ENCODE peak calls at places on chromosomes 6 and 20, in four cellular contexts. C is mesothelial cell of epicardium; H is CD4-positive, alpha-beta T cell; U is HFF-Myc. J is an unnamed sample.

GRCh38 chr6:12748815-12749521 is 32.4 kb downstream of the PHACTR1 start:
- DNase-seq in C (no peak), H (no peak), U (no peak), J (no peak)

GRCh38 chr6:107665386-107665785 is 158.7 kb downstream of the SCML4 start:
- DNase-seq in C (no peak), H (no peak), U (no peak), J (no peak)

GRCh38 chr6:21902766-21903165 is 309.2 kb downstream of the SOX4 start:
- DNase-seq in C (no peak), H (no peak), U (no peak), J (no peak)

GRCh38 chr6:155213611-155214372 is 50.0 kb upstream of the CLDN20 start:
- DNase-seq in C (no peak), H (no peak), U (no peak), J (no peak)

GRCh38 chr20:49567421-49568256 is at the start of gene PTGIS:
- DNase-seq in C (peak), H (no peak), U (no peak), J (no peak)

GRCh38 chr20:16263582-16263981 is 309.7 kb downstream of the KIF16B start:
- DNase-seq in C (peak), H (no peak), U (no peak), J (no peak)

GRCh38 chr6:96522469-96523009 is 933 bp downstream of the UFL1 start:
- DNase-seq in C (no peak), H (no peak), U (no peak), J (peak)

GRCh38 chr6:167762259-167762962 is 64.3 kb upstream of the AFDN start:
- DNase-seq in C (no peak), H (no peak), U (no peak), J (no peak)

GRCh38 chr6:113402541-113402940 is 454.6 kb upstream of the MARCKS start:
- DNase-seq in C (no peak), H (no peak), U (no peak), J (no peak)

GRCh38 chr6:156262014-156262413 is 515.2 kb upstream of the ARID1B start:
- DNase-seq in C (no peak), H (no peak), U (no peak), J (no peak)

GRCh38 chr20:19275630-19276071 is 63.2 kb downstream of the SLC24A3 start:
- DNase-seq in C (peak), H (no peak), U (no peak), J (no peak)

GRCh38 chr6:100730001-100730400 is 151.1 kb downstream of the ASCC3 start:
- DNase-seq in C (no peak), H (no peak), U (no peak), J (no peak)

GRCh38 chr6:161626132-161626676 is 352.3 kb upstream of the AGPAT4 start:
- DNase-seq in C (no peak), H (no peak), U (no peak), J (no peak)

GRCh38 chr6:75282706-75283105 is 1.9 kb downstream of the TMEM30A start:
- DNase-seq in C (no peak), H (no peak), U (no peak), J (no peak)

GRCh38 chr6:82013561-82014275 is 233.8 kb downstream of the IBTK start:
- DNase-seq in C (no peak), H (no peak), U (no peak), J (no peak)

GRCh38 chr6:2766767-2767314 is 1.6 kb downstream of the WRNIP1 start:
- DNase-seq in C (no peak), H (no peak), U (no peak), J (no peak)

GRCh38 chr6:25619222-25619621 is 32.8 kb upstream of the SCGN start:
- DNase-seq in C (no peak), H (no peak), U (no peak), J (no peak)

GRCh38 chr6:45156075-45156474 is 172.1 kb upstream of the RUNX2 start:
- DNase-seq in C (no peak), H (no peak), U (no peak), J (peak)

GRCh38 chr6:145583753-145584152 is 151.6 kb downstream of the EPM2A start:
- DNase-seq in C (no peak), H (no peak), U (no peak), J (no peak)

GRCh38 chr6:17473554-17473953 is 80.2 kb downstream of the CAP2 start:
- DNase-seq in C (no peak), H (no peak), U (no peak), J (no peak)

GRCh38 chr20:43536817-43537440 is 21.9 kb upstream of the SGK2 start:
- DNase-seq in C (no peak), H (no peak), U (no peak), J (no peak)

GRCh38 chr20:61639200-61639599 is 387.1 kb downstream of the CDH4 start:
- DNase-seq in C (no peak), H (no peak), U (no peak), J (no peak)
- TF ChIP-seq CTCF in C (no peak), H (no peak), U (no peak), J (no peak)

DNA sequence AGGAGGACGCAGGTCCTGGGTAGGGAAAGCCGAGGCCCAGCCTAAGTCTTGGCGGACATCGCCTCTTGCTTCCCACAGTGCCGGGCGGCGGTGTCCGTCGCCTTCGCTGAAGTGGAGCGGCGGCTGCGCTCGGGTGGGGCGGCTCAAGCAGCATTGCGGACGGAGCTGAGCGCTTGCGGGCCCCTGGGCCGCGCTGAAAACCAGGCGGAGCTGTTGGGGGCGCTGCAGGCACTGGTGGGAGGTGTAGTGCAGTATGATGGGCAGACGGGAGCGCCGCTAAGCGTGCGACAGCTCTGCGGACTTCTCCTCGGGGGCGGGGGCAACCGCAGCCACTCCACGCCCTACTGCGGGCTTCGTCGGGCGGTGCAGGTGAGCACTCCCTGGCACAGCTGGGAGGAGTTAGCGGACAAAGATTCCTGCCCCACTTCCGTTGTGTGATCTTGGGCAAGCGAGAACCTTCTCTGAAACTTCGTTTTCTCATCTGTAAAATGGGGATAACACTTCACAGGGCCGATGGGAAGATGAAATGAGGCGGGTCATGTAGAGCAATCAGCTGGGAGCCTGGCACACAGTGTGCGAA is 4.3 kb downstream of the PRSS16 start:
- DNase-seq in C (peak), H (peak), U (no peak), J (peak)
- TF ChIP-seq CTCF in C (peak), H (peak), U (peak), J (peak)

DNA sequence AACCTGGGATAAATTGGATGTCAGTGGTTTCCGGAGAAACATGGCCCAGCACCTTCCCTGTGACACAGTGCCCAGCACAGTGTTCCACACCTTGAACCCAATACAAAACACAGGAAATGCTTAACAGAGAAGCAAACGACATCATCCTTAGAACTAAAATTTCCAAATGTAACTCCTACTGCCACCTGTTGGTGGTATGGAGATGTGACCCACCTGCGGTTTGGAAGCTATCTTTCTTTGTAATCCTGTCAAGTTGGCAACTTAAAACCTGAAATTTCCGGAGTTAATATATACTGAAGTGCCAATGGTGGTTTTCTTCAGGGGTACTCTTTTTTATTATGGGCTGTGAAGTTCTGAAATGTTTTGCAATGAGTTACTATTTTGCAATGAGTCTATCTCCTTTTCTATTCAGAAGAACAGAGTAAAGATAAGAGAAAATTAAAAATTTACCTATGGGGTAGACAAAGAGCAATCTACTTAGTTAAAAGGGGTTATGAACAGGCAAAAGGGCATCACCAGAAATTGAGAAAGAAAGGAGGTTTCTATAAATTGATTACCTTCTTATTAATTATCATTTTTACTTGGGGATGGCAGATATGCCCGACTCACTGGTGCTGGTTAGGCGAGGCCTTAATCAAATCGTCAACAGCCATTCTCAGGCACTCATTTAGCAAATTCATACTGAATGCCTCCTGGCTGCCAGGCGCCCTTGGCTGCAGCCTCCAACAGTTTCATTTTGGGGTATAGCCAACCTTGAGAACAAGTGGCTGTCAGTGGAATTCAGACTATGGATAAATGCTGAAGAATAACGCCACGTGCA is 658.6 kb downstream of the PTPRT start:
- DNase-seq in C (no peak), H (no peak), U (no peak), J (peak)
- TF ChIP-seq CTCF in C (peak), H (no peak), U (no peak), J (peak)

GRCh38 chr6:37585523-37585905 is 85.8 kb upstream of the CCDC167 start:
- DNase-seq in C (no peak), H (no peak), U (no peak), J (no peak)

GRCh38 chr6:37588745-37589139 is 89.0 kb upstream of the CCDC167 start:
- DNase-seq in C (no peak), H (no peak), U (no peak), J (no peak)

GRCh38 chr6:37585937-37586336 is 86.2 kb upstream of the CCDC167 start:
- DNase-seq in C (no peak), H (no peak), U (no peak), J (no peak)

GRCh38 chr6:37589198-37589597 is 89.5 kb upstream of the CCDC167 start:
- DNase-seq in C (no peak), H (no peak), U (no peak), J (no peak)

GRCh38 chr6:37587776-37588744 is 88.4 kb upstream of the CCDC167 start:
- DNase-seq in C (no peak), H (no peak), U (no peak), J (no peak)
- TF ChIP-seq CTCF in C (no peak), H (no peak), U (no peak), J (no peak)

GRCh38 chr20:41927655-41928054 is 309.5 kb upstream of the CHD6 start:
- DNase-seq in C (no peak), H (no peak), U (no peak), J (no peak)
- TF ChIP-seq CTCF in C (no peak), H (no peak), U (no peak), J (no peak)

GRCh38 chr20:11980263-11980662 is 62.6 kb downstream of the BTBD3 start:
- DNase-seq in C (no peak), H (no peak), U (no peak), J (no peak)
- TF ChIP-seq CTCF in C (no peak), H (no peak), U (no peak), J (no peak)

GRCh38 chr6:163711615-163712568 is 297.4 kb downstream of the QKI start:
- DNase-seq in C (no peak), H (no peak), U (peak), J (no peak)
- TF ChIP-seq CTCF in C (no peak), H (no peak), U (peak), J (no peak)

GRCh38 chr6:35388023-35388422 is 45.7 kb downstream of the PPARD start:
- DNase-seq in C (no peak), H (no peak), U (no peak), J (no peak)

GRCh38 chr6:35392111-35392702 is 49.8 kb downstream of the PPARD start:
- DNase-seq in C (peak), H (no peak), U (no peak), J (no peak)

GRCh38 chr6:35388772-35389352 is 46.5 kb downstream of the PPARD start:
- DNase-seq in C (no peak), H (no peak), U (no peak), J (no peak)

GRCh38 chr6:35392773-35393672 is 50.7 kb downstream of the PPARD start:
- DNase-seq in C (no peak), H (no peak), U (no peak), J (no peak)

GRCh38 chr6:35391240-35391968 is 49.0 kb downstream of the PPARD start:
- DNase-seq in C (no peak), H (no peak), U (no peak), J (no peak)
- TF ChIP-seq CTCF in C (no peak), H (no peak), U (no peak), J (no peak)

J was measured in GM20000.